ENCODE peak calls at places on chromosomes 7 and 10, in eight cellular contexts. A, J, Q, N, S, L, C and K are unnamed samples.

GRCh38 chr10:79376078-79376628 is 28.9 kb downstream of the PPIF start:
- DNase-seq in Q (no peak), J (no peak), N (no peak), S (no peak), A (no peak), L (peak; percentile 58), C (no peak), K (no peak)

GRCh38 chr10:35271086-35271834 is 65.0 kb upstream of the CCNY start:
- DNase-seq in N (no peak), J (no peak), A (no peak), C (no peak), Q (no peak), L (no peak), S (no peak), K (no peak)

GRCh38 chr7:157139142-157140117 is 704 bp downstream of the UBE3C start:
- DNase-seq in L (peak; percentile 96), N (peak; percentile 68), C (peak; percentile 42), J (peak; percentile 38), S (peak; percentile 44), Q (no peak), A (peak; percentile 64), K (peak; percentile 69)

GRCh38 chr10:70806841-70807240 is 8.9 kb upstream of the SGPL1 start:
- DNase-seq in S (no peak), A (no peak), L (no peak), Q (no peak), N (no peak), J (no peak), C (no peak), K (no peak)

GRCh38 chr7:39709768-39710291 is 86.5 kb downstream of the RALA start:
- DNase-seq in J (peak; percentile 91), S (no peak), L (no peak), Q (no peak), N (no peak), A (no peak), C (no peak), K (no peak)

GRCh38 chr10:11881477-11882417 is 58.6 kb downstream of the PROSER2 start:
- DNase-seq in N (no peak), Q (no peak), C (peak; percentile 86), S (no peak), L (no peak), A (peak; percentile 37), J (peak; percentile 23), K (no peak)

GRCh38 chr10:19812976-19813375 is 3.3 kb upstream of the PLXDC2 start:
- DNase-seq in Q (no peak), J (no peak), L (no peak), C (no peak), A (no peak), S (no peak), N (no peak), K (no peak)

GRCh38 chr10:8047452-8048280 is 6.8 kb upstream of the GATA3 start:
- DNase-seq in Q (no peak), N (no peak), A (no peak), L (no peak), C (no peak), J (no peak), S (no peak), K (no peak)

GRCh38 chr10:114043532-114044250 is at the start of gene ADRB1:
- DNase-seq in A (peak; percentile 77), Q (no peak), S (peak; percentile 61), J (peak; percentile 5), N (no peak), L (peak; percentile 89), C (peak; percentile 88), K (peak; percentile 74)

GRCh38 chr10:78971094-78971682 is 97.6 kb upstream of the ZMIZ1 start:
- DNase-seq in J (no peak), A (no peak), N (no peak), C (no peak), S (no peak), Q (no peak), L (no peak), K (no peak)

GRCh38 chr10:70354566-70355233 is 27.7 kb downstream of the LRRC20 start:
- DNase-seq in C (no peak), J (no peak), Q (no peak), S (no peak), A (no peak), N (no peak), L (peak; percentile 38), K (no peak)

DNA sequence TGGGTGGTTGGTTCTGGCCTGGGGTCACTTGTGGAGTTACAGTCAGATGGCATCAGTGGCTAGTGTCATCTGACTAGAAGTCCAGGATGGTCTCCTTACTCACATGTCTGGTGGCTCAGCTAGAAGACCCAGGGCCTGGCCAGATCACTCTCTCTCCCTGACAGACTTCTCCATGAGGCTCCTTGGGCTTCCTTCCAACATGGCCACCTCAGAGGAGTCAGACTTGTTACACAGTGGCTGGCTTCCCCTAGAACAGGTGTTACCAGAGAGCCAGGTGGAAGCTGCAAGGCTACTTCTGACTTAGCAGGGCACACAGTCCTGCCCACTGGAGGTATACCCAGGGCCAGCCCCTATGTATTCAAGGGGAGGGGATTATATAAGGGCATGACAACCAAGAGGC is 44.2 kb upstream of the MYL10 start:
- DNase-seq in C (no peak), A (no peak), J (no peak), L (no peak), S (no peak), Q (no peak), N (no peak), K (no peak)
- H3K4me1 ChIP-seq in C (peaks cover 7% of the 10 kb centered on the region), A (no peaks in the 10 kb centered on the region), J (peaks cover 3% of the 10 kb centered on the region), L (no peaks in the 10 kb centered on the region), S (peaks cover 14% of the 10 kb centered on the region), Q (no peaks in the 10 kb centered on the region), N (no peaks in the 10 kb centered on the region), K (no peaks in the 10 kb centered on the region)

GRCh38 chr7:100000239-100000638 is 15.2 kb upstream of the ZKSCAN1 start:
- DNase-seq in S (no peak), A (no peak), C (no peak), N (no peak), Q (no peak), J (no peak), L (peak; percentile 29), K (no peak)

GRCh38 chr7:99994819-99995218 is 19.0 kb upstream of the AZGP1 start:
- DNase-seq in Q (no peak), L (no peak), C (no peak), S (no peak), N (no peak), J (no peak), A (no peak), K (no peak)

GRCh38 chr7:99996755-99997544 is 18.4 kb upstream of the ZKSCAN1 start:
- DNase-seq in L (peak; percentile 6), Q (no peak), J (no peak), A (no peak), N (no peak), S (no peak), C (no peak), K (no peak)

GRCh38 chr7:99992330-99993037 is 16.7 kb upstream of the AZGP1 start:
- DNase-seq in N (no peak), A (no peak), S (no peak), L (peak; percentile 75), J (no peak), C (no peak), Q (no peak), K (no peak)

DNA sequence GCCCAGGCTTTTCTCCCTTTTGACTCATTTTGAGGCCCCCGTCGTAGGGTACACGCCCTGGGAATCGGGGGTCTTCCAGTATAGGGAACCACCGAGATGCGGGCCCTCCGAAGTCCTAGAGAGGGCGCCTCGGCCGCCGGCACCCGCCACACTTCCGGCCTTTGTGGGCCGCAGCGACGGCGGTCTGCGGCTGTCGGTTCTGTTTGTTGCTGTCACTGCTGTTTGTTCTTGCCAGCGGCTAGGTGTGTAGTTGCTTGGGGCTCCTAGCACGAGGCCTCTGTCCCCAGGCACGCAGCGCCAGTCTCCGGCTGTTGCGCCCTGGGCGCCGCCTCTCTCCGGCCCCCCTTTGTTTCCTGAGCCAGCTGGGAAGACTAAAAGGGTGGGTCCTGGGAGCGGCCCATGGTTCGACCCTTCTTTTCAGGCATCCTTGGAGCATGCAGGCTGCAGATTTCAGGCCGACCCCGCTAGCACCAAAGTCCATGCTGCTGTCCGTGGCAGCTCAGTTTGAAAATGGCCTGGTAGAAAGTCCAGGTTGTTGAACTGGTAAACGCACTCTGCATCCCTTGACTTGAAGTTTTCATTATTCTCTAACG is 17.8 kb upstream of the ZKSCAN1 start:
- DNase-seq in Q (peak; percentile 51), J (no peak), S (peak; percentile 25), N (peak; percentile 41), C (no peak), A (peak; percentile 77), L (peak; percentile 93), K (peak; percentile 69)
- TF ChIP-seq POLR2A in Q (no peak), J (no peak), S (no peak), N (no peak), C (no peak), A (peak; percentile 55), L (no peak), K (peak; percentile 36)

GRCh38 chr10:124733566-124734245 is 10.5 kb downstream of the FAM53B start:
- DNase-seq in N (no peak), J (no peak), C (no peak), A (no peak), Q (no peak), S (no peak), L (no peak), K (no peak)

GRCh38 chr10:124737221-124737620 is 7.0 kb downstream of the FAM53B start:
- DNase-seq in N (no peak), A (no peak), S (no peak), Q (no peak), L (no peak), C (no peak), J (no peak), K (no peak)

GRCh38 chr10:124736491-124737136 is 7.6 kb downstream of the FAM53B start:
- DNase-seq in S (peak; percentile 95), C (peak; percentile 36), L (peak; percentile 86), A (peak; percentile 86), Q (no peak), J (peak; percentile 82), N (peak; percentile 90), K (peak; percentile 86)

GRCh38 chr10:124734311-124735166 is 9.6 kb downstream of the FAM53B start:
- DNase-seq in J (no peak), C (no peak), Q (no peak), S (no peak), N (no peak), L (peak; percentile 85), A (no peak), K (no peak)

DNA sequence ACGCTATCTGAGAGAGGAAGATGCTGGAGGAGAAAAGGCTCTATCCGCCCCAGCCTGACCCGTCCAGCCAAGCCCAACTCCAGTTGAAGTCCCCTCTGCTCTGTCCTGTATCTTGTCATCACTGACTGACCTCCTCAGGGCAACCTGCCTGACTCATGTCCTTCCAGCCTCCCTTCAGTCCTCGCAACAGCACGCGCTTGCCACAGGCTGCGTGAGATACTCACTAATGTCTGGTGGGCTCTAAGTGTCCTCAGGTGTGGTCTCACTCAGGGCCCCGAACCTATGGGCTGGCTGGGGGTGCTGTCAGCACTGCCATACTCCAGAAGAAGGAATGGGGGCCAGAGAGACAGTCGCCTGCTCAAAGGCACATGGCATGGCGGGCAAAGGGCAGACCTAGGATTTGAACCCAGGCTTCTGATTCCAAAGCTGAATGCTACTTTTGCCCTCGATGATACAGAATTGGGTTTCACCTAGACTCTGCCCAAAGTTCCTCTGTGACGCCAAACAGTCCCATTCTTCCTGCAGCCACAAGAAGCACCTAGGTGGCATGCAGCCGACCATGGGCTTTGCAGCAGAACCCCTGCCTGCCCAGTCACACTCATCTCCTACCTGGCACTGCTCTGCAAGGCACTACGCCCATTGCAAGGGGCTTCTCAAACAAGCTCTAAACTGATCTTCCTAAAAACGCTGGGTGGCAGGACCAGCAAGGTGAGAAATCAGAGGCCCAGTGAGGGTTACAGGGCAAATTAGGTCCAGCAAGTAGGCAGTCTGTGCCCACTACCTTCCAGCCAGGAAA is 8.5 kb downstream of the FAM53B start:
- DNase-seq in A (no peak), C (no peak), Q (no peak), J (no peak), L (peak; percentile 75), S (no peak), N (no peak), K (no peak)
- H3K4me1 ChIP-seq in A (peaks cover 89% of the 10 kb centered on the region), C (peaks cover 18% of the 10 kb centered on the region), Q (peaks cover 11% of the 10 kb centered on the region), J (peaks cover 20% of the 10 kb centered on the region), L (peaks cover 100% of the 10 kb centered on the region), S (peaks cover 100% of the 10 kb centered on the region), N (peaks cover 73% of the 10 kb centered on the region), K (peaks cover 28% of the 10 kb centered on the region)

GRCh38 chr7:135186841-135187253 is 16.3 kb upstream of the CYREN start:
- DNase-seq in J (no peak), S (no peak), C (no peak), L (peak; percentile 71), N (no peak), A (no peak), Q (no peak), K (no peak)
- TF ChIP-seq POLR2A in J (no peak), S (no peak), C (no peak), L (no peak), N (no peak), A (no peak), Q (no peak), K (no peak)